ENCODE peak calls at places on chromosomes 12 and 14, in eight cellular contexts. One of them, this sample, is unnamed.

GRCh38 chr14:55417955-55418354 is 6.3 kb upstream of the ATG14 start:
- DNase-seq in natural killer cell treated with Interleukin-12 subunit alpha and Interleukin-12 subunit beta and Interleukin-15 and Interleukin-18, amount 100 ng/mL, for 72 hours: no peak
- DNase-seq in activated naive CD4-positive, alpha-beta T cell treated with anti-CD3 and anti-CD28 coated beads for 36 hours: no peak
- DNase-seq in G401: no peak
- DNase-seq in GM23248: no peak
- DNase-seq in endodermal cell: no peak
- DNase-seq in NCI-H2227 treated with DMSO at 0.1 percent for 48 hours: no peak
- DNase-seq in NCI-H1105 treated with DMSO at 0.1 percent for 48 hours: no peak
- DNase-seq in this sample: no peak

GRCh38 chr12:104480826-104481457 is 24.2 kb downstream of the CHST11 start:
- DNase-seq in natural killer cell treated with Interleukin-12 subunit alpha and Interleukin-12 subunit beta and Interleukin-15 and Interleukin-18, amount 100 ng/mL, for 72 hours: no peak
- DNase-seq in activated naive CD4-positive, alpha-beta T cell treated with anti-CD3 and anti-CD28 coated beads for 36 hours: no peak
- DNase-seq in G401: no peak
- DNase-seq in GM23248: peak
- DNase-seq in endodermal cell: no peak
- DNase-seq in NCI-H2227 treated with DMSO at 0.1 percent for 48 hours: no peak
- DNase-seq in NCI-H1105 treated with DMSO at 0.1 percent for 48 hours: no peak
- DNase-seq in this sample: no peak

GRCh38 chr14:33714527-33715222 is 236.2 kb downstream of the EGLN3 start:
- DNase-seq in natural killer cell treated with Interleukin-12 subunit alpha and Interleukin-12 subunit beta and Interleukin-15 and Interleukin-18, amount 100 ng/mL, for 72 hours: no peak
- DNase-seq in activated naive CD4-positive, alpha-beta T cell treated with anti-CD3 and anti-CD28 coated beads for 36 hours: no peak
- DNase-seq in G401: no peak
- DNase-seq in GM23248: peak
- DNase-seq in endodermal cell: no peak
- DNase-seq in NCI-H2227 treated with DMSO at 0.1 percent for 48 hours: no peak
- DNase-seq in NCI-H1105 treated with DMSO at 0.1 percent for 48 hours: no peak
- DNase-seq in this sample: no peak

GRCh38 chr12:10607885-10608458 is 5.4 kb downstream of the MAGOHB start:
- DNase-seq in natural killer cell treated with Interleukin-12 subunit alpha and Interleukin-12 subunit beta and Interleukin-15 and Interleukin-18, amount 100 ng/mL, for 72 hours: no peak
- DNase-seq in activated naive CD4-positive, alpha-beta T cell treated with anti-CD3 and anti-CD28 coated beads for 36 hours: peak
- DNase-seq in G401: peak
- DNase-seq in GM23248: peak
- DNase-seq in endodermal cell: peak
- DNase-seq in NCI-H2227 treated with DMSO at 0.1 percent for 48 hours: no peak
- DNase-seq in NCI-H1105 treated with DMSO at 0.1 percent for 48 hours: no peak
- DNase-seq in this sample: peak

GRCh38 chr14:69005432-69006148 is 26.5 kb upstream of the ACTN1 start:
- DNase-seq in natural killer cell treated with Interleukin-12 subunit alpha and Interleukin-12 subunit beta and Interleukin-15 and Interleukin-18, amount 100 ng/mL, for 72 hours: no peak
- DNase-seq in activated naive CD4-positive, alpha-beta T cell treated with anti-CD3 and anti-CD28 coated beads for 36 hours: no peak
- DNase-seq in G401: no peak
- DNase-seq in GM23248: peak
- DNase-seq in endodermal cell: peak
- DNase-seq in NCI-H2227 treated with DMSO at 0.1 percent for 48 hours: no peak
- DNase-seq in NCI-H1105 treated with DMSO at 0.1 percent for 48 hours: no peak
- DNase-seq in this sample: peak

GRCh38 chr14:34539407-34540180 is at the start of gene EAPP:
- DNase-seq in natural killer cell treated with Interleukin-12 subunit alpha and Interleukin-12 subunit beta and Interleukin-15 and Interleukin-18, amount 100 ng/mL, for 72 hours: peak
- DNase-seq in activated naive CD4-positive, alpha-beta T cell treated with anti-CD3 and anti-CD28 coated beads for 36 hours: peak
- DNase-seq in G401: peak
- DNase-seq in GM23248: peak
- DNase-seq in endodermal cell: peak
- DNase-seq in NCI-H2227 treated with DMSO at 0.1 percent for 48 hours: no peak
- DNase-seq in NCI-H1105 treated with DMSO at 0.1 percent for 48 hours: no peak
- DNase-seq in this sample: peak

GRCh38 chr12:24764712-24765111 is 184.2 kb downstream of the BCAT1 start:
- DNase-seq in natural killer cell treated with Interleukin-12 subunit alpha and Interleukin-12 subunit beta and Interleukin-15 and Interleukin-18, amount 100 ng/mL, for 72 hours: no peak
- DNase-seq in activated naive CD4-positive, alpha-beta T cell treated with anti-CD3 and anti-CD28 coated beads for 36 hours: no peak
- DNase-seq in G401: no peak
- DNase-seq in GM23248: no peak
- DNase-seq in endodermal cell: no peak
- DNase-seq in NCI-H2227 treated with DMSO at 0.1 percent for 48 hours: no peak
- DNase-seq in NCI-H1105 treated with DMSO at 0.1 percent for 48 hours: no peak
- DNase-seq in this sample: no peak

GRCh38 chr14:87073880-87074570 is 919.0 kb downstream of the GALC start:
- DNase-seq in natural killer cell treated with Interleukin-12 subunit alpha and Interleukin-12 subunit beta and Interleukin-15 and Interleukin-18, amount 100 ng/mL, for 72 hours: no peak
- DNase-seq in activated naive CD4-positive, alpha-beta T cell treated with anti-CD3 and anti-CD28 coated beads for 36 hours: no peak
- DNase-seq in G401: no peak
- DNase-seq in GM23248: no peak
- DNase-seq in endodermal cell: no peak
- DNase-seq in NCI-H2227 treated with DMSO at 0.1 percent for 48 hours: no peak
- DNase-seq in NCI-H1105 treated with DMSO at 0.1 percent for 48 hours: no peak
- DNase-seq in this sample: no peak

GRCh38 chr12:5388581-5389535 is 43.0 kb upstream of the NTF3 start:
- DNase-seq in natural killer cell treated with Interleukin-12 subunit alpha and Interleukin-12 subunit beta and Interleukin-15 and Interleukin-18, amount 100 ng/mL, for 72 hours: no peak
- DNase-seq in activated naive CD4-positive, alpha-beta T cell treated with anti-CD3 and anti-CD28 coated beads for 36 hours: no peak
- DNase-seq in G401: no peak
- DNase-seq in GM23248: peak
- DNase-seq in endodermal cell: peak
- DNase-seq in NCI-H2227 treated with DMSO at 0.1 percent for 48 hours: no peak
- DNase-seq in NCI-H1105 treated with DMSO at 0.1 percent for 48 hours: no peak
- DNase-seq in this sample: peak

GRCh38 chr12:106288510-106289195 is 13.9 kb upstream of the TCP11L2 start:
- DNase-seq in natural killer cell treated with Interleukin-12 subunit alpha and Interleukin-12 subunit beta and Interleukin-15 and Interleukin-18, amount 100 ng/mL, for 72 hours: no peak
- DNase-seq in activated naive CD4-positive, alpha-beta T cell treated with anti-CD3 and anti-CD28 coated beads for 36 hours: peak
- DNase-seq in G401: no peak
- DNase-seq in GM23248: peak
- DNase-seq in endodermal cell: peak
- DNase-seq in NCI-H2227 treated with DMSO at 0.1 percent for 48 hours: no peak
- DNase-seq in NCI-H1105 treated with DMSO at 0.1 percent for 48 hours: no peak
- DNase-seq in this sample: peak

GRCh38 chr12:122610911-122611310 is 83.9 kb downstream of the KNTC1 start:
- DNase-seq in natural killer cell treated with Interleukin-12 subunit alpha and Interleukin-12 subunit beta and Interleukin-15 and Interleukin-18, amount 100 ng/mL, for 72 hours: no peak
- DNase-seq in activated naive CD4-positive, alpha-beta T cell treated with anti-CD3 and anti-CD28 coated beads for 36 hours: no peak
- DNase-seq in G401: no peak
- DNase-seq in GM23248: no peak
- DNase-seq in endodermal cell: no peak
- DNase-seq in NCI-H2227 treated with DMSO at 0.1 percent for 48 hours: no peak
- DNase-seq in NCI-H1105 treated with DMSO at 0.1 percent for 48 hours: no peak
- DNase-seq in this sample: peak